ENCODE peak calls at places on chromosome 16, in four cellular contexts. One of them, this sample, is unnamed.
A peak's percentile ranks its signal among the peaks of the same experiment; 100 is the strongest.

GRCh38 chr16:88593489-88593888 is 23.3 kb downstream of the ZC3H18 start:
- DNase-seq in SW 1271: no peak
- DNase-seq in hepatic stellate cell: no peak
- DNase-seq in AG20443: no peak
- DNase-seq in this sample: no peak

GRCh38 chr16:30526137-30526822 is at the start of gene ZNF768:
- DNase-seq in SW 1271: no peak
- DNase-seq in hepatic stellate cell: no peak
- DNase-seq in AG20443: peak; percentile 85
- DNase-seq in this sample: peak; percentile 30

GRCh38 chr16:25905810-25906209 is 214.1 kb downstream of the HS3ST4 start:
- DNase-seq in SW 1271: no peak
- DNase-seq in hepatic stellate cell: no peak
- DNase-seq in AG20443: no peak
- DNase-seq in this sample: no peak

GRCh38 chr16:66315210-66315825 is 51.2 kb upstream of the CDH5 start:
- DNase-seq in SW 1271: no peak
- DNase-seq in hepatic stellate cell: peak; percentile 86
- DNase-seq in AG20443: peak; percentile 90
- DNase-seq in this sample: peak; percentile 86

GRCh38 chr16:1828645-1829410 is 1.8 kb downstream of the FAHD1 start:
- DNase-seq in SW 1271: no peak
- DNase-seq in hepatic stellate cell: no peak
- DNase-seq in AG20443: no peak
- DNase-seq in this sample: no peak

GRCh38 chr16:84635702-84636101 is 12.6 kb upstream of the KLHL36 start:
- DNase-seq in SW 1271: no peak
- DNase-seq in hepatic stellate cell: no peak
- DNase-seq in AG20443: peak; percentile 43
- DNase-seq in this sample: no peak

GRCh38 chr16:2025878-2026460 is 733 bp upstream of the NHERF2 start:
- DNase-seq in SW 1271: no peak
- DNase-seq in hepatic stellate cell: no peak
- DNase-seq in AG20443: no peak
- DNase-seq in this sample: no peak

GRCh38 chr16:35523991-35524390 is 2064.6 kb downstream of the TP53TG3F start:
- DNase-seq in SW 1271: no peak
- DNase-seq in hepatic stellate cell: no peak
- DNase-seq in AG20443: no peak
- DNase-seq in this sample: no peak

GRCh38 chr16:1807626-1808025 is 14.1 kb upstream of the IGFALS start:
- DNase-seq in SW 1271: no peak
- DNase-seq in hepatic stellate cell: no peak
- DNase-seq in AG20443: no peak
- DNase-seq in this sample: no peak

GRCh38 chr16:5036228-5037156 is 2.8 kb upstream of the NAGPA start:
- DNase-seq in SW 1271: no peak
- DNase-seq in hepatic stellate cell: peak; percentile 61
- DNase-seq in AG20443: no peak
- DNase-seq in this sample: peak; percentile 59

GRCh38 chr16:53433930-53434435 is 288 bp upstream of the RBL2 start:
- DNase-seq in SW 1271: no peak
- DNase-seq in hepatic stellate cell: peak; percentile 79
- DNase-seq in AG20443: no peak
- DNase-seq in this sample: peak; percentile 85

GRCh38 chr16:86732621-86733297 is 154.4 kb downstream of the FOXL1 start:
- DNase-seq in SW 1271: no peak
- DNase-seq in hepatic stellate cell: no peak
- DNase-seq in AG20443: peak; percentile 61
- DNase-seq in this sample: no peak

GRCh38 chr16:30561212-30561816 is 3.1 kb upstream of the ZNF764 start:
- DNase-seq in SW 1271: no peak
- DNase-seq in hepatic stellate cell: peak; percentile 43
- DNase-seq in AG20443: no peak
- DNase-seq in this sample: no peak

GRCh38 chr16:7436306-7436705 is 103.7 kb downstream of the RBFOX1 start:
- DNase-seq in SW 1271: no peak
- DNase-seq in hepatic stellate cell: no peak
- DNase-seq in AG20443: no peak
- DNase-seq in this sample: no peak

GRCh38 chr16:77443834-77444460 is 9.1 kb upstream of the ADAMTS18 start:
- DNase-seq in SW 1271: no peak
- DNase-seq in hepatic stellate cell: no peak
- DNase-seq in AG20443: no peak
- DNase-seq in this sample: no peak

GRCh38 chr16:20385844-20386832 is 18.4 kb downstream of the PDILT start:
- DNase-seq in SW 1271: no peak
- DNase-seq in hepatic stellate cell: peak; percentile 49
- DNase-seq in AG20443: peak; percentile 80
- DNase-seq in this sample: peak; percentile 64

GRCh38 chr16:51407199-51407598 is 256.1 kb upstream of the SALL1 start:
- DNase-seq in SW 1271: no peak
- DNase-seq in hepatic stellate cell: no peak
- DNase-seq in AG20443: no peak
- DNase-seq in this sample: no peak

GRCh38 chr16:85590506-85590832 is 22.7 kb upstream of the GSE1 start:
- DNase-seq in SW 1271: no peak
- DNase-seq in hepatic stellate cell: no peak
- DNase-seq in AG20443: no peak
- DNase-seq in this sample: no peak

GRCh38 chr16:67884684-67885083 is at the start of gene NRN1L:
- DNase-seq in SW 1271: no peak
- DNase-seq in hepatic stellate cell: peak; percentile 95
- DNase-seq in AG20443: peak; percentile 98
- DNase-seq in this sample: peak; percentile 95

GRCh38 chr16:17138801-17139200 is 332.0 kb downstream of the XYLT1 start:
- DNase-seq in SW 1271: no peak
- DNase-seq in hepatic stellate cell: no peak
- DNase-seq in AG20443: no peak
- DNase-seq in this sample: no peak

GRCh38 chr16:1331712-1332617 is 1.5 kb upstream of the BAIAP3 start:
- DNase-seq in SW 1271: peak; percentile 48
- DNase-seq in hepatic stellate cell: peak; percentile 89
- DNase-seq in AG20443: peak; percentile 58
- DNase-seq in this sample: peak; percentile 82

GRCh38 chr16:73058616-73059409 is 10.9 kb upstream of the ZFHX3 start:
- DNase-seq in SW 1271: no peak
- DNase-seq in hepatic stellate cell: no peak
- DNase-seq in AG20443: peak; percentile 53
- DNase-seq in this sample: peak; percentile 71

GRCh38 chr16:83878838-83879237 is 20.1 kb upstream of the MLYCD start:
- DNase-seq in SW 1271: no peak
- DNase-seq in hepatic stellate cell: peak; percentile 38
- DNase-seq in AG20443: peak; percentile 72
- DNase-seq in this sample: peak; percentile 75

GRCh38 chr16:16120382-16121184 is 102.7 kb downstream of the ABCC6 start:
- DNase-seq in SW 1271: no peak
- DNase-seq in hepatic stellate cell: no peak
- DNase-seq in AG20443: no peak
- DNase-seq in this sample: peak; percentile 29

GRCh38 chr16:81551141-81551808 is 106.7 kb downstream of the CMIP start:
- DNase-seq in SW 1271: no peak
- DNase-seq in hepatic stellate cell: peak; percentile 90
- DNase-seq in AG20443: peak; percentile 77
- DNase-seq in this sample: peak; percentile 56

GRCh38 chr16:69711115-69711740 is 15.1 kb downstream of the NQO1 start:
- DNase-seq in SW 1271: no peak
- DNase-seq in hepatic stellate cell: peak; percentile 33
- DNase-seq in AG20443: peak; percentile 27
- DNase-seq in this sample: peak; percentile 78

GRCh38 chr16:14545346-14545884 is 84.6 kb downstream of the PARN start:
- DNase-seq in SW 1271: no peak
- DNase-seq in hepatic stellate cell: no peak
- DNase-seq in AG20443: no peak
- DNase-seq in this sample: peak; percentile 62

GRCh38 chr16:85369060-85369459 is 244.1 kb upstream of the GSE1 start:
- DNase-seq in SW 1271: no peak
- DNase-seq in hepatic stellate cell: no peak
- DNase-seq in AG20443: no peak
- DNase-seq in this sample: no peak

GRCh38 chr16:85173981-85174751 is 61.9 kb upstream of the CIBAR2 start:
- DNase-seq in SW 1271: peak; percentile 51
- DNase-seq in hepatic stellate cell: peak; percentile 95
- DNase-seq in AG20443: peak; percentile 90
- DNase-seq in this sample: peak; percentile 57

GRCh38 chr16:78542419-78542818 is 443.0 kb downstream of the WWOX start:
- DNase-seq in SW 1271: no peak
- DNase-seq in hepatic stellate cell: no peak
- DNase-seq in AG20443: no peak
- DNase-seq in this sample: no peak

GRCh38 chr16:83743720-83744119 is 64.1 kb upstream of the HSBP1 start:
- DNase-seq in SW 1271: no peak
- DNase-seq in hepatic stellate cell: no peak
- DNase-seq in AG20443: no peak
- DNase-seq in this sample: no peak

This sample was measured in choroid plexus epithelial cell.